ENCODE peak calls at places on chromosomes 11 and 22, in four cellular contexts. One of them, this sample, is unnamed.

GRCh38 chr11:1453611-1454386 is 32.8 kb downstream of the MOB2 start:
- DNase-seq in K562: peak
- DNase-seq in WTC11: peak
- DNase-seq in HepG2: peak
- DNase-seq in this sample: peak

GRCh38 chr11:70038034-70038834 is 39.9 kb upstream of the ANO1 start:
- DNase-seq in WTC11: no peak
- DNase-seq in K562: no peak
- DNase-seq in HepG2: no peak
- DNase-seq in this sample: no peak

GRCh38 chr11:117851852-117852251 is 24.6 kb downstream of the FXYD6 start:
- DNase-seq in WTC11: no peak
- DNase-seq in K562: no peak
- DNase-seq in HepG2: no peak
- DNase-seq in this sample: no peak

GRCh38 chr11:84870486-84870885 is 756.7 kb downstream of the DLG2 start:
- DNase-seq in WTC11: no peak
- DNase-seq in K562: no peak
- DNase-seq in HepG2: no peak
- DNase-seq in this sample: no peak

GRCh38 chr11:113022267-113022666 is 61.0 kb downstream of the NCAM1 start:
- DNase-seq in WTC11: no peak
- DNase-seq in HepG2: no peak
- DNase-seq in K562: no peak
- DNase-seq in this sample: no peak

GRCh38 chr22:49108636-49109315 is 718.9 kb downstream of the BRD1 start:
- DNase-seq in WTC11: no peak
- DNase-seq in HepG2: no peak
- DNase-seq in K562: no peak
- DNase-seq in this sample: no peak

GRCh38 chr11:1825039-1825740 is 9.6 kb upstream of the SYT8 start:
- DNase-seq in K562: peak
- DNase-seq in WTC11: peak
- DNase-seq in HepG2: peak
- DNase-seq in this sample: no peak

GRCh38 chr11:6632116-6633073 is 13.2 kb upstream of the TPP1 start:
- DNase-seq in WTC11: no peak
- DNase-seq in HepG2: no peak
- DNase-seq in K562: no peak
- DNase-seq in this sample: no peak

GRCh38 chr11:8354622-8355417 is 91.1 kb upstream of the LMO1 start:
- DNase-seq in WTC11: no peak
- DNase-seq in HepG2: no peak
- DNase-seq in K562: no peak
- DNase-seq in this sample: no peak

GRCh38 chr11:68954970-68955958 is 25.5 kb downstream of the MRGPRD start:
- DNase-seq in WTC11: no peak
- DNase-seq in K562: peak
- DNase-seq in HepG2: no peak
- DNase-seq in this sample: no peak

GRCh38 chr11:36037031-36037430 is 93.2 kb downstream of the LDLRAD3 start:
- DNase-seq in K562: no peak
- DNase-seq in HepG2: no peak
- DNase-seq in WTC11: no peak
- DNase-seq in this sample: no peak

GRCh38 chr22:26476705-26477340 is 6.8 kb downstream of the HPS4 start:
- DNase-seq in HepG2: peak
- DNase-seq in K562: no peak
- DNase-seq in WTC11: no peak
- DNase-seq in this sample: no peak

GRCh38 chr11:8720868-8721739 is 38.5 kb downstream of the RPL27A start:
- DNase-seq in K562: no peak
- DNase-seq in WTC11: no peak
- DNase-seq in HepG2: no peak
- DNase-seq in this sample: no peak

GRCh38 chr11:19892876-19893275 is 180.2 kb downstream of the NAV2 start:
- DNase-seq in K562: no peak
- DNase-seq in WTC11: no peak
- DNase-seq in HepG2: no peak
- DNase-seq in this sample: no peak

GRCh38 chr22:44363214-44363979 is 50.6 kb upstream of the SHISAL1 start:
- DNase-seq in WTC11: no peak
- DNase-seq in K562: no peak
- DNase-seq in HepG2: peak
- DNase-seq in this sample: no peak

GRCh38 chr11:57491371-57492061 is 24.0 kb downstream of the SLC43A1 start:
- DNase-seq in HepG2: peak
- DNase-seq in K562: peak
- DNase-seq in WTC11: peak
- DNase-seq in this sample: no peak

GRCh38 chr11:44842219-44842618 is 108.5 kb downstream of the TP53I11 start:
- DNase-seq in HepG2: no peak
- DNase-seq in K562: no peak
- DNase-seq in WTC11: no peak
- DNase-seq in this sample: no peak

GRCh38 chr11:125235006-125235405 is 70.5 kb downstream of the PKNOX2 start:
- DNase-seq in HepG2: peak
- DNase-seq in WTC11: no peak
- DNase-seq in K562: no peak
- DNase-seq in this sample: no peak

GRCh38 chr11:110772863-110773262 is 60.6 kb upstream of the ARHGAP20 start:
- DNase-seq in WTC11: no peak
- DNase-seq in K562: no peak
- DNase-seq in HepG2: no peak
- DNase-seq in this sample: no peak

GRCh38 chr11:47856186-47856585 is 8.0 kb upstream of the NUP160 start:
- DNase-seq in K562: peak
- DNase-seq in HepG2: no peak
- DNase-seq in WTC11: no peak
- DNase-seq in this sample: no peak

GRCh38 chr11:32069361-32070058 is 21.4 kb upstream of the RCN1 start:
- DNase-seq in K562: no peak
- DNase-seq in HepG2: no peak
- DNase-seq in WTC11: no peak
- DNase-seq in this sample: no peak

GRCh38 chr11:87359401-87359800 is 321.7 kb downstream of the TMEM135 start:
- DNase-seq in HepG2: no peak
- DNase-seq in WTC11: no peak
- DNase-seq in K562: no peak
- DNase-seq in this sample: no peak

GRCh38 chr22:38413085-38414008 is 41.7 kb downstream of the KCNJ4 start:
- DNase-seq in WTC11: peak
- DNase-seq in HepG2: no peak
- DNase-seq in K562: no peak
- DNase-seq in this sample: no peak

GRCh38 chr11:12529793-12530192 is 144.4 kb upstream of the TEAD1 start:
- DNase-seq in WTC11: no peak
- DNase-seq in HepG2: no peak
- DNase-seq in K562: no peak
- DNase-seq in this sample: no peak

GRCh38 chr22:36238348-36239149 is 778 bp downstream of the APOL2 start:
- DNase-seq in HepG2: no peak
- DNase-seq in K562: peak
- DNase-seq in WTC11: no peak
- DNase-seq in this sample: no peak

GRCh38 chr11:65204646-65205601 is 23.2 kb downstream of the CAPN1 start:
- DNase-seq in HepG2: peak
- DNase-seq in WTC11: peak
- DNase-seq in K562: peak
- DNase-seq in this sample: no peak

GRCh38 chr22:27483095-27483798 is 318.3 kb downstream of the MN1 start:
- DNase-seq in HepG2: no peak
- DNase-seq in WTC11: no peak
- DNase-seq in K562: no peak
- DNase-seq in this sample: no peak

GRCh38 chr22:20000246-20001081 is 16.2 kb downstream of the ARVCF start:
- DNase-seq in WTC11: no peak
- DNase-seq in K562: no peak
- DNase-seq in HepG2: peak
- DNase-seq in this sample: no peak

GRCh38 chr11:114135737-114136151 is 76.2 kb downstream of the ZBTB16 start:
- DNase-seq in WTC11: no peak
- DNase-seq in K562: no peak
- DNase-seq in HepG2: no peak
- DNase-seq in this sample: no peak

GRCh38 chr11:69866648-69867047 is 47.4 kb upstream of the FGF3 start:
- DNase-seq in K562: no peak
- DNase-seq in HepG2: no peak
- DNase-seq in WTC11: no peak
- DNase-seq in this sample: no peak

GRCh38 chr11:34036456-34036855 is 15.1 kb upstream of the CAPRIN1 start:
- DNase-seq in WTC11: no peak
- DNase-seq in HepG2: peak
- DNase-seq in K562: no peak
- DNase-seq in this sample: no peak

GRCh38 chr22:39408173-39408572 is 8.6 kb downstream of the TAB1 start:
- DNase-seq in K562: no peak
- DNase-seq in WTC11: no peak
- DNase-seq in HepG2: no peak
- DNase-seq in this sample: no peak

DNA sequence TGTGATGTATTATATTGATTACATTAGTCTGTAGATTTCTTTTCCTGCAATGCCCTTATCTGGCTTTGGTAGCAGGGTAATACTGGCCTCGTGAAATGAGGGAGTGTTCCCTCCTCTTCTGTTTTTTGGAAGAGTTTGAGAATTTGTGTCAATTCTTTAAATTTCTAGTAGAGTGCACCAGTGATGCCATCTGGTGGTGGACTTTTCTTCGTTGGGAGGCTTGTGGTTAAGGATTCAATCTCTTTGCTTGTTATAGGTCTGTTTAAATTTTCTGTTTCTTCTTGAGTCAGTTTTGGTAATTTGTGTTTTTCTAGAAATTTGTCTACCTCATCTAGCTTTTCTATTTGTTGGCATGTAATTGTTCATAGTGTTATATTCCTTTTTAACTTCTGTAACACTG is 18.9 kb downstream of the SHANK3 start:
- DNase-seq in WTC11: no peak
- DNase-seq in HepG2: peak
- DNase-seq in K562: peak
- DNase-seq in this sample: peak
- TF ChIP-seq CREM in WTC11: no peak
- TF ChIP-seq CREM in HepG2: no peak
- TF ChIP-seq CREM in K562: no peak
- TF ChIP-seq CREM in this sample: no peak

GRCh38 chr11:10658621-10659338 is 34.8 kb downstream of the IRAG1 start:
- DNase-seq in HepG2: no peak
- DNase-seq in K562: no peak
- DNase-seq in WTC11: no peak
- DNase-seq in this sample: no peak

GRCh38 chr11:10655931-10656576 is 37.5 kb downstream of the IRAG1 start:
- DNase-seq in WTC11: no peak
- DNase-seq in HepG2: no peak
- DNase-seq in K562: no peak
- DNase-seq in this sample: no peak

GRCh38 chr11:10659339-10660216 is 34.0 kb downstream of the IRAG1 start:
- DNase-seq in WTC11: no peak
- DNase-seq in HepG2: peak
- DNase-seq in K562: peak
- DNase-seq in this sample: no peak

GRCh38 chr11:10655227-10655626 is 38.3 kb downstream of the IRAG1 start:
- DNase-seq in WTC11: no peak
- DNase-seq in K562: no peak
- DNase-seq in HepG2: no peak
- DNase-seq in this sample: no peak

DNA sequence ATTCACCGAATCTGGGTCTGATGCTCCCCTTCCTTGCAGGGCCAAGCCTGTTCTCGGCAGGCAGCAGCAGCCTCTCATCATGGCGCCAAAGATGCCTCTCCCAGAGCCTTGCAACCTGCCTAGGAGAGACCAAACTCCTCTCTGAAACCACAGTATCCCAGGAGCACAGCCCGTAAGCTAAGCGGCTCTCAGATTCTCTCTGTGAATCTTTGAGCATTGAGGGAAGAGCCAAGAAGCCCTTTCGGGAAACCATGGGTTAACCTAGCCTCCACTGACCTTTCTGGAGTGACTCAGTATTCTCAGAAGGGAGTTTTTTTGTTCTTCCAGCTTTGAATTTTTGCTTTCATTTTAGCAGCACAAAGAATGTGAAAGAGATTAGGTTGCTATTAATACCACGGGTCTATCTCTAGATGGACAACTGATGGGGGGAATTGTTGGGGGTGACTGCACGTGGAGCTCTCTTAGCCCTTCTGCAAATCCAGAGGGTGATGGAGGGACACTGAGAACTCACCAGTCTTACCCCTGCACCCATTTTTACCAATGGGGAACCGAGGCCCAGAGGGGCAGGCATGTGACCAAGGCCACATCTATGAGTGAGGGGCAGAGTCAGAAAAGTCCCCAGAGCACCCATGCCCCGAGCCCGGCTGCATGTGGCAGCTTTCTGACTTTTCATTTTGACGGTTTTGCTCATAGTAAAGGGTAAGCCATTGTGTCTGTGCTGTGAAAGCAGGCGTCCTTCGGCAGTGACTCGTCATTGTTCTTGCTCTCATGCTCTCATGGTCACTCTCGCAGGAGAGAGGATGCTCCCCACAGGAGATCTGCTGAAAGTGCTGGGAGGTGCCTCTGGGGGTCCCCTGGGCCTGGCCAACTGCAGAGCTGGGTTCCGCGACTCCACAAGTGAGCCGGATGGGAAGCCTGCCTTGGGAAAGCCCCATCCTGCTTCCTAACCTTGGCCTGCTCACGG is 36.0 kb downstream of the IRAG1 start:
- DNase-seq in HepG2: no peak
- DNase-seq in K562: no peak
- DNase-seq in WTC11: no peak
- DNase-seq in this sample: peak
- TF ChIP-seq CREM in HepG2: no peak
- TF ChIP-seq CREM in K562: no peak
- TF ChIP-seq CREM in WTC11: no peak
- TF ChIP-seq CREM in this sample: peak

GRCh38 chr11:18765554-18765953 is 26.0 kb downstream of the PTPN5 start:
- DNase-seq in WTC11: no peak
- DNase-seq in HepG2: no peak
- DNase-seq in K562: no peak
- DNase-seq in this sample: no peak
- TF ChIP-seq CREM in WTC11: no peak
- TF ChIP-seq CREM in HepG2: no peak
- TF ChIP-seq CREM in K562: no peak
- TF ChIP-seq CREM in this sample: no peak

GRCh38 chr11:38460901-38461300 is 1862.9 kb upstream of the RAG2 start:
- DNase-seq in WTC11: no peak
- DNase-seq in K562: no peak
- DNase-seq in HepG2: no peak
- DNase-seq in this sample: no peak
- TF ChIP-seq CREM in WTC11: no peak
- TF ChIP-seq CREM in K562: no peak
- TF ChIP-seq CREM in HepG2: no peak
- TF ChIP-seq CREM in this sample: no peak